ENCODE peak calls at places on chromosome 15, in eight cellular contexts. H is amniotic stem cell; L is progenitor cell of endocrine pancreas; E is activated T-helper 9 cell treated with anti-CD3 and anti-CD28 coated beads, Interleukin-2, amount 50 U/mL, for 16 hours; P is WTC11; S is NCI-H1092 treated with DMSO at 0.1 percent for 48 hours; G is NCI-H2081; M is CD4-positive, alpha-beta T cell. Q is an unnamed sample.

GRCh38 chr15:79897380-79897678 is 515 bp upstream of the MTHFS start:
- DNase-seq in H (no peak), L (no peak), E (no peak), P (no peak), S (no peak), G (no peak), M (no peak), Q (no peak)

GRCh38 chr15:57485869-57486268 is 105.8 kb upstream of the MYZAP start:
- DNase-seq in H (peak; percentile 61), L (no peak), E (no peak), P (peak; percentile 44), S (no peak), G (no peak), M (no peak), Q (no peak)

GRCh38 chr15:84840741-84841429 is 23.7 kb downstream of the ALPK3 start:
- DNase-seq in H (no peak), L (no peak), E (no peak), P (no peak), S (no peak), G (no peak), M (no peak), Q (no peak)

GRCh38 chr15:26773485-26773877 is 615 bp upstream of the GABRB3 start:
- DNase-seq in H (no peak), L (peak; percentile 16), E (no peak), P (peak; percentile 39), S (peak; percentile 34), G (peak; percentile 63), M (no peak), Q (peak; percentile 85)

GRCh38 chr15:67521770-67522568 is 1.0 kb downstream of the C15orf61 start:
- DNase-seq in H (no peak), L (no peak), E (no peak), P (no peak), S (no peak), G (no peak), M (no peak), Q (peak; percentile 72)

GRCh38 chr15:69154684-69155083 is 5.8 kb upstream of the GLCE start:
- DNase-seq in H (no peak), L (no peak), E (no peak), P (no peak), S (no peak), G (no peak), M (no peak), Q (no peak)

GRCh38 chr15:21261396-21261964 is 178.8 kb downstream of the POTEB3 start:
- DNase-seq in H (no peak), L (peak; percentile 20), E (no peak), P (no peak), S (no peak), G (no peak), M (no peak), Q (no peak)

GRCh38 chr15:72609862-72610261 is 44.6 kb upstream of the GOLGA6B start:
- DNase-seq in H (no peak), L (no peak), E (no peak), P (no peak), S (no peak), G (no peak), M (no peak), Q (no peak)

GRCh38 chr15:87582169-87582568 is 674.4 kb downstream of the NTRK3 start:
- DNase-seq in H (no peak), L (no peak), E (no peak), P (peak; percentile 12), S (no peak), G (no peak), M (no peak), Q (no peak)

GRCh38 chr15:76059320-76060097 is at the start of gene TMEM266:
- DNase-seq in H (no peak), L (peak; percentile 62), E (no peak), P (peak; percentile 77), S (peak; percentile 34), G (peak; percentile 63), M (no peak), Q (peak; percentile 67)

GRCh38 chr15:88658972-88659931 is 20.4 kb downstream of the ISG20 start:
- DNase-seq in H (peak; percentile 31), L (no peak), E (no peak), P (no peak), S (no peak), G (no peak), M (no peak), Q (no peak)

GRCh38 chr15:78434134-78434533 is 3.9 kb upstream of the IREB2 start:
- DNase-seq in H (no peak), L (no peak), E (no peak), P (no peak), S (no peak), G (no peak), M (no peak), Q (no peak)

GRCh38 chr15:77060560-77060959 is 10.3 kb downstream of the TSPAN3 start:
- DNase-seq in H (no peak), L (no peak), E (no peak), P (no peak), S (no peak), G (no peak), M (no peak), Q (no peak)

GRCh38 chr15:50531763-50532162 is 14.7 kb downstream of the USP50 start:
- DNase-seq in H (no peak), L (no peak), E (no peak), P (no peak), S (no peak), G (no peak), M (no peak), Q (no peak)

GRCh38 chr15:72141171-72142084 is 23.2 kb downstream of the SENP8 start:
- DNase-seq in H (no peak), L (no peak), E (no peak), P (no peak), S (no peak), G (no peak), M (no peak), Q (no peak)

Q was measured in NCI-H524.